ENCODE peak calls at places on chromosomes 2 and 18, in eight cellular contexts. One of them, this sample, is unnamed.

GRCh38 chr18:33424266-33424946 is 16.1 kb downstream of the CCDC178 start:
- DNase-seq in Panc1: no peak
- DNase-seq in ascending aorta: no peak
- DNase-seq in cardiac muscle cell: peak; percentile 42
- DNase-seq in HCT116: no peak
- DNase-seq in mammary epithelial cell: no peak
- DNase-seq in CD8-positive, alpha-beta memory T cell: no peak
- DNase-seq in small intestine: no peak
- DNase-seq in this sample: no peak

GRCh38 chr18:2459886-2460285 is 111.4 kb downstream of the METTL4 start:
- DNase-seq in Panc1: no peak
- DNase-seq in ascending aorta: no peak
- DNase-seq in cardiac muscle cell: no peak
- DNase-seq in HCT116: no peak
- DNase-seq in mammary epithelial cell: peak; percentile 76
- DNase-seq in CD8-positive, alpha-beta memory T cell: no peak
- DNase-seq in small intestine: no peak
- DNase-seq in this sample: no peak

GRCh38 chr2:209864716-209865295 is 93.2 kb downstream of the UNC80 start:
- DNase-seq in Panc1: no peak
- DNase-seq in ascending aorta: no peak
- DNase-seq in cardiac muscle cell: no peak
- DNase-seq in HCT116: no peak
- DNase-seq in mammary epithelial cell: no peak
- DNase-seq in CD8-positive, alpha-beta memory T cell: no peak
- DNase-seq in small intestine: no peak
- DNase-seq in this sample: no peak

GRCh38 chr18:2302628-2303516 is 268.4 kb downstream of the METTL4 start:
- DNase-seq in Panc1: peak; percentile 32
- DNase-seq in ascending aorta: no peak
- DNase-seq in cardiac muscle cell: no peak
- DNase-seq in HCT116: peak; percentile 68
- DNase-seq in mammary epithelial cell: peak; percentile 76
- DNase-seq in CD8-positive, alpha-beta memory T cell: no peak
- DNase-seq in small intestine: no peak
- DNase-seq in this sample: no peak

GRCh38 chr2:176769021-176769420 is 443.6 kb upstream of the HNRNPA3 start:
- DNase-seq in Panc1: no peak
- DNase-seq in ascending aorta: no peak
- DNase-seq in cardiac muscle cell: no peak
- DNase-seq in HCT116: no peak
- DNase-seq in mammary epithelial cell: no peak
- DNase-seq in CD8-positive, alpha-beta memory T cell: no peak
- DNase-seq in small intestine: no peak
- DNase-seq in this sample: no peak

GRCh38 chr2:12109363-12110017 is 363.1 kb downstream of the LPIN1 start:
- DNase-seq in Panc1: no peak
- DNase-seq in ascending aorta: no peak
- DNase-seq in cardiac muscle cell: no peak
- DNase-seq in HCT116: no peak
- DNase-seq in mammary epithelial cell: no peak
- DNase-seq in CD8-positive, alpha-beta memory T cell: no peak
- DNase-seq in small intestine: no peak
- DNase-seq in this sample: no peak

GRCh38 chr2:100274566-100275199 is 47.6 kb downstream of the LONRF2 start:
- DNase-seq in Panc1: no peak
- DNase-seq in ascending aorta: no peak
- DNase-seq in cardiac muscle cell: no peak
- DNase-seq in HCT116: no peak
- DNase-seq in mammary epithelial cell: no peak
- DNase-seq in CD8-positive, alpha-beta memory T cell: no peak
- DNase-seq in small intestine: no peak
- DNase-seq in this sample: no peak

GRCh38 chr2:227252831-227253230 is 72.2 kb upstream of the MFF start:
- DNase-seq in Panc1: no peak
- DNase-seq in ascending aorta: no peak
- DNase-seq in cardiac muscle cell: no peak
- DNase-seq in HCT116: no peak
- DNase-seq in mammary epithelial cell: no peak
- DNase-seq in CD8-positive, alpha-beta memory T cell: no peak
- DNase-seq in small intestine: no peak
- DNase-seq in this sample: no peak

GRCh38 chr2:98507940-98508689 is 63.5 kb downstream of the INPP4A start:
- DNase-seq in Panc1: no peak
- DNase-seq in ascending aorta: no peak
- DNase-seq in cardiac muscle cell: peak; percentile 86
- DNase-seq in HCT116: no peak
- DNase-seq in mammary epithelial cell: no peak
- DNase-seq in CD8-positive, alpha-beta memory T cell: no peak
- DNase-seq in small intestine: no peak
- DNase-seq in this sample: no peak

GRCh38 chr2:48566582-48566981 is 36.6 kb downstream of the STON1 start:
- DNase-seq in Panc1: no peak
- DNase-seq in ascending aorta: no peak
- DNase-seq in cardiac muscle cell: no peak
- DNase-seq in HCT116: no peak
- DNase-seq in mammary epithelial cell: no peak
- DNase-seq in CD8-positive, alpha-beta memory T cell: no peak
- DNase-seq in small intestine: no peak
- DNase-seq in this sample: no peak

GRCh38 chr2:71595549-71595948 is 142.2 kb downstream of the DYSF start:
- DNase-seq in Panc1: no peak
- DNase-seq in ascending aorta: no peak
- DNase-seq in cardiac muscle cell: no peak
- DNase-seq in HCT116: no peak
- DNase-seq in mammary epithelial cell: no peak
- DNase-seq in CD8-positive, alpha-beta memory T cell: no peak
- DNase-seq in small intestine: no peak
- DNase-seq in this sample: no peak

GRCh38 chr2:219298759-219299371 is 10.3 kb downstream of the PTPRN start:
- DNase-seq in Panc1: peak; percentile 69
- DNase-seq in ascending aorta: no peak
- DNase-seq in cardiac muscle cell: peak; percentile 78
- DNase-seq in HCT116: peak; percentile 60
- DNase-seq in mammary epithelial cell: peak; percentile 59
- DNase-seq in CD8-positive, alpha-beta memory T cell: peak; percentile 82
- DNase-seq in small intestine: peak; percentile 82
- DNase-seq in this sample: peak; percentile 83

GRCh38 chr2:227818569-227819397 is 5.1 kb downstream of the CCL20 start:
- DNase-seq in Panc1: no peak
- DNase-seq in ascending aorta: peak; percentile 59
- DNase-seq in cardiac muscle cell: peak; percentile 1
- DNase-seq in HCT116: no peak
- DNase-seq in mammary epithelial cell: no peak
- DNase-seq in CD8-positive, alpha-beta memory T cell: peak; percentile 23
- DNase-seq in small intestine: peak; percentile 64
- DNase-seq in this sample: no peak

GRCh38 chr18:36203360-36203895 is 16.1 kb downstream of the MOCOS start:
- DNase-seq in Panc1: no peak
- DNase-seq in ascending aorta: no peak
- DNase-seq in cardiac muscle cell: no peak
- DNase-seq in HCT116: no peak
- DNase-seq in mammary epithelial cell: no peak
- DNase-seq in CD8-positive, alpha-beta memory T cell: no peak
- DNase-seq in small intestine: no peak
- DNase-seq in this sample: no peak

GRCh38 chr2:175597286-175597685 is 404.8 kb downstream of the LNPK start:
- DNase-seq in Panc1: no peak
- DNase-seq in ascending aorta: no peak
- DNase-seq in cardiac muscle cell: no peak
- DNase-seq in HCT116: no peak
- DNase-seq in mammary epithelial cell: no peak
- DNase-seq in CD8-positive, alpha-beta memory T cell: no peak
- DNase-seq in small intestine: no peak
- DNase-seq in this sample: no peak

GRCh38 chr2:41994177-41994576 is 53.6 kb upstream of the PKDCC start:
- DNase-seq in Panc1: no peak
- DNase-seq in ascending aorta: no peak
- DNase-seq in cardiac muscle cell: no peak
- DNase-seq in HCT116: no peak
- DNase-seq in mammary epithelial cell: no peak
- DNase-seq in CD8-positive, alpha-beta memory T cell: no peak
- DNase-seq in small intestine: peak; percentile 72
- DNase-seq in this sample: no peak

GRCh38 chr2:179070895-179071294 is 21.0 kb upstream of the CCDC141 start:
- DNase-seq in Panc1: no peak
- DNase-seq in ascending aorta: no peak
- DNase-seq in cardiac muscle cell: no peak
- DNase-seq in HCT116: no peak
- DNase-seq in mammary epithelial cell: no peak
- DNase-seq in CD8-positive, alpha-beta memory T cell: no peak
- DNase-seq in small intestine: no peak
- DNase-seq in this sample: no peak

GRCh38 chr2:199955339-199956061 is at the start of the genes MAIP1 and TYW5:
- DNase-seq in Panc1: no peak
- DNase-seq in ascending aorta: no peak
- DNase-seq in cardiac muscle cell: peak; percentile 87
- DNase-seq in HCT116: peak; percentile 79
- DNase-seq in mammary epithelial cell: peak; percentile 87
- DNase-seq in CD8-positive, alpha-beta memory T cell: peak; percentile 66
- DNase-seq in small intestine: peak; percentile 88
- DNase-seq in this sample: peak; percentile 74

GRCh38 chr2:127485051-127485693 is 41.1 kb downstream of the IWS1 start:
- DNase-seq in Panc1: no peak
- DNase-seq in ascending aorta: no peak
- DNase-seq in cardiac muscle cell: no peak
- DNase-seq in HCT116: no peak
- DNase-seq in mammary epithelial cell: no peak
- DNase-seq in CD8-positive, alpha-beta memory T cell: no peak
- DNase-seq in small intestine: no peak
- DNase-seq in this sample: no peak

GRCh38 chr2:230671117-230671516 is 41.5 kb upstream of the CAB39 start:
- DNase-seq in Panc1: no peak
- DNase-seq in ascending aorta: no peak
- DNase-seq in cardiac muscle cell: no peak
- DNase-seq in HCT116: no peak
- DNase-seq in mammary epithelial cell: peak; percentile 66
- DNase-seq in CD8-positive, alpha-beta memory T cell: no peak
- DNase-seq in small intestine: no peak
- DNase-seq in this sample: no peak

GRCh38 chr18:45416168-45416567 is 199.1 kb upstream of the SLC14A2 start:
- DNase-seq in Panc1: no peak
- DNase-seq in ascending aorta: no peak
- DNase-seq in cardiac muscle cell: no peak
- DNase-seq in HCT116: no peak
- DNase-seq in mammary epithelial cell: peak; percentile 32
- DNase-seq in CD8-positive, alpha-beta memory T cell: no peak
- DNase-seq in small intestine: peak; percentile 35
- DNase-seq in this sample: no peak

GRCh38 chr2:222506230-222506934 is 82.0 kb downstream of the SGPP2 start:
- DNase-seq in Panc1: no peak
- DNase-seq in ascending aorta: no peak
- DNase-seq in cardiac muscle cell: no peak
- DNase-seq in HCT116: no peak
- DNase-seq in mammary epithelial cell: no peak
- DNase-seq in CD8-positive, alpha-beta memory T cell: no peak
- DNase-seq in small intestine: peak; percentile 63
- DNase-seq in this sample: no peak

GRCh38 chr2:38598991-38599295 is 3.8 kb downstream of the HNRNPLL start:
- DNase-seq in Panc1: no peak
- DNase-seq in ascending aorta: no peak
- DNase-seq in cardiac muscle cell: no peak
- DNase-seq in HCT116: no peak
- DNase-seq in mammary epithelial cell: no peak
- DNase-seq in CD8-positive, alpha-beta memory T cell: no peak
- DNase-seq in small intestine: no peak
- DNase-seq in this sample: no peak

GRCh38 chr18:54938506-54938905 is 20.8 kb downstream of the CCDC68 start:
- DNase-seq in Panc1: no peak
- DNase-seq in ascending aorta: no peak
- DNase-seq in cardiac muscle cell: no peak
- DNase-seq in HCT116: no peak
- DNase-seq in mammary epithelial cell: no peak
- DNase-seq in CD8-positive, alpha-beta memory T cell: no peak
- DNase-seq in small intestine: no peak
- DNase-seq in this sample: no peak
- H3K4me1 ChIP-seq in Panc1: no peaks in the 10 kb centered on the region
- H3K4me1 ChIP-seq in ascending aorta: no peaks in the 10 kb centered on the region
- H3K4me1 ChIP-seq in cardiac muscle cell: no peaks in the 10 kb centered on the region
- H3K4me1 ChIP-seq in HCT116: no peaks in the 10 kb centered on the region
- H3K4me1 ChIP-seq in mammary epithelial cell: no peaks in the 10 kb centered on the region
- H3K4me1 ChIP-seq in CD8-positive, alpha-beta memory T cell: no peaks in the 10 kb centered on the region
- H3K4me1 ChIP-seq in small intestine: no peaks in the 10 kb centered on the region
- H3K4me1 ChIP-seq in this sample: no peaks in the 10 kb centered on the region

DNA sequence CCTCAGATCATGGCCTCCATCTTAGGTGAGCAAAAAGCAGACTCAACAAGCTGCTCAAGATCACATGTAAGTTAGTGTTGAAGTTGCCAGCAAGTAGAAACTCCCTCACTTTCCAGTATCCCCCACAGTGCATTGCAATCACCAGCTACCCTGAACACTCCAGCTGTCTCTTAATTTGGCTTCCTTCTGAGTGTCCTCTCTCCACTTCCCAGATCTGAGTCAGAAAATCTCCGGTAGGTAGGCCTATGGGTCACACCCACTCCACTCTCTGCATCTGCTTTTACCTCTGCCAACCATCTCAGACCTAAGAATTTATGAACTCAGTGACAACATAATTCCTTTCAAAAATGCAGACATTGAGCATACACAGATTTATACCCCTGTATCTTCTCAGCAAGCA is 657.0 kb downstream of the EPHA4 start:
- DNase-seq in Panc1: no peak
- DNase-seq in ascending aorta: no peak
- DNase-seq in cardiac muscle cell: no peak
- DNase-seq in HCT116: no peak
- DNase-seq in mammary epithelial cell: peak; percentile 5
- DNase-seq in CD8-positive, alpha-beta memory T cell: no peak
- DNase-seq in small intestine: no peak
- DNase-seq in this sample: no peak
- H3K9me3 ChIP-seq in Panc1: no peaks in the 10 kb centered on the region
- H3K9me3 ChIP-seq in ascending aorta: no peaks in the 10 kb centered on the region
- H3K9me3 ChIP-seq in cardiac muscle cell: no peaks in the 10 kb centered on the region
- H3K9me3 ChIP-seq in HCT116: no peaks in the 10 kb centered on the region
- H3K9me3 ChIP-seq in mammary epithelial cell: no peaks in the 10 kb centered on the region
- H3K9me3 ChIP-seq in CD8-positive, alpha-beta memory T cell: no peaks in the 10 kb centered on the region
- H3K9me3 ChIP-seq in small intestine: no peaks in the 10 kb centered on the region
- H3K9me3 ChIP-seq in this sample: no peaks in the 10 kb centered on the region

DNA sequence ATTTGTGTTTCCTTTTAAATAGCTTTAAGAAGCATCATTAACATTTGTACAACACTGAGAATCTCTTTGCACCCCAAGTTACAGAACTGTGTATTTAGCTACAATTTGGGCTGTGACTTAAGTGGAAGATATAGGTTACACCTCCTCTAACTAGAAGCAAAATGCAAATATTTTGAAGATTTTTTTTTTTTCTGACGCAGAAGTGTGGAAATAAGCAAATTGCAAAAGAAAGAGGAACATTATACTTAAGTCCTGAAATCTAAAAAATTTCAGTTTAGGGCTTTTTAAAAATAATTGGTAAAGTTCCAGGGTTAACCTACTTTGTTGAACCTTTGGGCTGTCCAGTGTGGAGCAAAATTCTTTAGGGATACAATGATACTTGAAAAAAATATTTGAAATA is 41.4 kb upstream of the RBMS1 start:
- DNase-seq in Panc1: no peak
- DNase-seq in ascending aorta: no peak
- DNase-seq in cardiac muscle cell: no peak
- DNase-seq in HCT116: no peak
- DNase-seq in mammary epithelial cell: no peak
- DNase-seq in CD8-positive, alpha-beta memory T cell: no peak
- DNase-seq in small intestine: no peak
- DNase-seq in this sample: no peak
- H3K4me1 ChIP-seq in Panc1: no peaks in the 10 kb centered on the region
- H3K4me1 ChIP-seq in ascending aorta: no peaks in the 10 kb centered on the region
- H3K4me1 ChIP-seq in cardiac muscle cell: peaks cover 22% of the 10 kb centered on the region
- H3K4me1 ChIP-seq in HCT116: no peaks in the 10 kb centered on the region
- H3K4me1 ChIP-seq in mammary epithelial cell: no peaks in the 10 kb centered on the region
- H3K4me1 ChIP-seq in CD8-positive, alpha-beta memory T cell: no peaks in the 10 kb centered on the region
- H3K4me1 ChIP-seq in small intestine: no peaks in the 10 kb centered on the region
- H3K4me1 ChIP-seq in this sample: no peaks in the 10 kb centered on the region

GRCh38 chr2:3291113-3291512 is 86.5 kb downstream of the EIPR1 start:
- DNase-seq in Panc1: no peak
- DNase-seq in ascending aorta: no peak
- DNase-seq in cardiac muscle cell: no peak
- DNase-seq in HCT116: no peak
- DNase-seq in mammary epithelial cell: no peak
- DNase-seq in CD8-positive, alpha-beta memory T cell: no peak
- DNase-seq in small intestine: no peak
- DNase-seq in this sample: no peak
- H3K9me3 ChIP-seq in Panc1: no peaks in the 10 kb centered on the region
- H3K9me3 ChIP-seq in ascending aorta: no peaks in the 10 kb centered on the region
- H3K9me3 ChIP-seq in cardiac muscle cell: no peaks in the 10 kb centered on the region
- H3K9me3 ChIP-seq in HCT116: no peaks in the 10 kb centered on the region
- H3K9me3 ChIP-seq in mammary epithelial cell: no peaks in the 10 kb centered on the region
- H3K9me3 ChIP-seq in CD8-positive, alpha-beta memory T cell: no peaks in the 10 kb centered on the region
- H3K9me3 ChIP-seq in small intestine: no peaks in the 10 kb centered on the region
- H3K9me3 ChIP-seq in this sample: no peaks in the 10 kb centered on the region

This sample was measured in NT2/D1.